ENCODE peak calls at places on chromosomes 5 and 9, in five cellular contexts. A is body of pancreas; R is CD8-positive, alpha-beta T cell; O is cardiac fibroblast; L is osteocyte. X is an unnamed sample.

GRCh38 chr9:98521141-98521540 is 187.6 kb downstream of the GABBR2 start:
- DNase-seq in O (peak), R (no peak), L (no peak), A (no peak), X (no peak)

GRCh38 chr9:112286906-112287305 is 46.5 kb downstream of the PTBP3 start:
- DNase-seq in R (no peak), L (no peak), O (no peak), A (no peak), X (no peak)

GRCh38 chr5:83924171-83924570 is 203.5 kb upstream of the HAPLN1 start:
- DNase-seq in R (no peak), L (no peak), A (no peak), O (peak), X (no peak)

GRCh38 chr5:24232929-24233328 is 411.8 kb downstream of the CDH10 start:
- DNase-seq in A (no peak), R (no peak), O (no peak), L (no peak), X (no peak)

GRCh38 chr5:54383225-54383624 is 72.3 kb upstream of the HSPB3 start:
- DNase-seq in O (peak), A (no peak), L (no peak), R (no peak), X (no peak)

GRCh38 chr5:173764321-173765029 is 123.7 kb upstream of the CPEB4 start:
- DNase-seq in A (peak), L (peak), R (no peak), O (peak), X (peak)

GRCh38 chr9:91889161-91889560 is 60.9 kb downstream of the ROR2 start:
- DNase-seq in O (no peak), A (no peak), L (no peak), R (no peak), X (no peak)

GRCh38 chr5:1915316-1915715 is 32.6 kb upstream of the IRX4 start:
- DNase-seq in R (no peak), O (no peak), L (no peak), A (no peak), X (no peak)

GRCh38 chr5:178537467-178538381 is 52.5 kb downstream of the COL23A1 start:
- DNase-seq in R (no peak), O (no peak), L (no peak), A (no peak), X (no peak)

DNA sequence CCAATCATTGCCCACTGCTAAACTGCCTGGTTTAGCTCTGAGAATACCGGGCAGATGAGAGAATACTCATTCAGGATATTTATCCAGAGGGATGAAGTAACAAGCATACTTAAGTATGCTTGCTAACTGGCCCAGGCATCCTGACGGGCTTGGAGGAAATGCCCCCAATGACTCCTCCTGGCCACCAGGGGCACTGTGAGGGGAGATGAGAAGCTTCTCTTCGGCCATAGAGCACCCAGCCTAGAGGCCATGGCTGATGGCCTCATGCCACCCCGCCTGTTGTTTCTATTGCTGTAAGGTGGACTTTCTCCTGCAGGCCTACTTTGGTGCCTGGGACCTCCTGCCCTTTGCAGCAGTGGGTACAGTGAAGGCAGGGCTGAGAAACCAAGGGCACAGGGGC is 134.5 kb upstream of the FSTL4 start:
- DNase-seq in A (no peak), L (no peak), R (no peak), O (no peak), X (no peak)
- TF ChIP-seq CTCF in A (no peak), L (no peak), R (no peak), O (peak), X (peak)

GRCh38 chr5:133259199-133259997 is 207.6 kb downstream of the HSPA4 start:
- DNase-seq in A (no peak), O (no peak), L (no peak), R (no peak), X (no peak)

GRCh38 chr5:133261993-133262392 is 210.2 kb downstream of the HSPA4 start:
- DNase-seq in R (no peak), O (no peak), L (no peak), A (peak), X (no peak)

GRCh38 chr5:133257977-133258376 is 206.2 kb downstream of the HSPA4 start:
- DNase-seq in O (no peak), R (no peak), L (no peak), A (no peak), X (no peak)

GRCh38 chr5:133256276-133256675 is 204.5 kb downstream of the HSPA4 start:
- DNase-seq in R (no peak), L (no peak), A (no peak), O (no peak), X (no peak)

DNA sequence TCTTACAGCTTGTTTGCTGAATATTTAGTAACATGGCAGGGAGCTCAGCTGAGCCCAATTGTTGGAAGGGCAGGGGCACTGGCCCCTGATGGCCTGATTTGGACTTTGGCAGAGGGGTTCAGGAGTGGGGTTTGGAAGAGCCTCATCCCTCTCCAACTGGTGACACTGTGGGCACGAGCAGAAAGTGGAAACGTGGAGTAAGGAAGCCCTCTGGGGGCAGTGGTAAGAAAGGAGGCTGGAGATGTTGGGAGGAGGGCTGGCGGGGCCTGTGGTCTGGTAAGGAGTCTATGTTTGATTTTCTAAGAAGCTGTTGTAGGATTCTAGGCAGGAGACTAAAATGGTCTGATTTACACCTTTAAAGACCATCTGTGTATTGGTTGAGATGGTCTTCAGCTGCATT is 208.9 kb downstream of the HSPA4 start:
- DNase-seq in O (no peak), R (no peak), L (no peak), A (no peak), X (no peak)
- TF ChIP-seq CTCF in O (no peak), R (no peak), L (no peak), A (no peak), X (no peak)

DNA sequence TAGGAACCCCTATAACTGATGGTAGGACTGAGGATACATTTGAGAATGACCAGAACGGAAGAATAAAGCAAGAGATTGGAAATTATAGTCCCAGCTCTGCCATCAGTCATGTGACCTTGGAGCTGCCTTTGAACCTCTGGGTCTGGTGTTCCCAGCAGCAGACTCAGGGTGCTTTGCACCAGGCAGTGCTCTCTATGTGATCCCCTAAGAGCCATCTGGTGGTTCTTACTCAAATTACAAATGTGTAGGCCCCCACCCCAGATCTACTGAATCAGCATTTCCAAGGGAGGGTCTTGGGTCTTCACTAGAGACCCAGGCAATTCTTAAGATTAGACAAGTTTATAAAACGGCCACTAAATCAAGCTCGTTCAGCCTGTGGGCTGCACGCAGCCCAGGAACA is 40.2 kb upstream of the PRDM12 start:
- DNase-seq in O (no peak), L (no peak), R (no peak), A (no peak), X (no peak)
- TF ChIP-seq CTCF in O (no peak), L (no peak), R (no peak), A (no peak), X (no peak)

GRCh38 chr5:79873216-79873615 is 117.8 kb downstream of the MTX3 start:
- DNase-seq in A (no peak), O (no peak), L (no peak), R (no peak), X (no peak)

GRCh38 chr5:79876510-79876909 is 114.6 kb downstream of the MTX3 start:
- DNase-seq in A (no peak), R (no peak), L (no peak), O (no peak), X (no peak)

GRCh38 chr5:79875230-79875629 is 115.8 kb downstream of the MTX3 start:
- DNase-seq in L (no peak), O (peak), R (no peak), A (no peak), X (no peak)

GRCh38 chr5:79878131-79878630 is 112.9 kb downstream of the MTX3 start:
- DNase-seq in A (no peak), L (no peak), O (no peak), R (no peak), X (no peak)

DNA sequence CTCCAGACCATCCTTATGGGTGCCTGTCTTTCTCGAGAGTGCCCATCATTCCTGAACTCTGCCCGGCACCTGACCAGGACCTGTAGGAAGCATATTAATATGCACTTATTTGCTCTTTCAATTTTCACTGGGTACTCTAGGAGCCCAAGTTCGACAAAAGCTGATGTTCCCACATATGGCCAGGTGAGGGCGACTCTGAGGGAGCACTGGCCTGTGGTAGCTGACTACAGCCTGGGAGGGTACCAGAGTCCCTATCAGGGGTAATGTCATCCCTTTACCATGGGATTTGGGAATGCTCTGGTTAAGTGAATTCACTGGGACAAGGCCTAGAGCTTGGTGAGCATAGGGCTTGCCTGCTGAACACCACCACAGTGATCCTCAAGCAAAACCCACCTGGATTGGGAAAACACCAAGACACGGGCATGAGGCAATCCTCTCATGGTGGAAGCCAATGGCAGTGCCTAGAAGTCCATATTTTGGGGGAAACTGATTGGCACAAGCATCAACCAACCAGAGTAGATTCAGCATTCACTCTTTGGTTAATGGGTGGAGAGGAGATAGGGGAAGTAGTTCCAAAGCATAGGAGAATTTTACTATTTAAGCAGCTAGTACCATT is 112.2 kb downstream of the MTX3 start:
- DNase-seq in R (no peak), L (no peak), O (no peak), A (no peak), X (peak)
- TF ChIP-seq CTCF in R (no peak), L (peak), O (peak), A (no peak), X (peak)

GRCh38 chr5:134070648-134070978 is 43.9 kb upstream of the TCF7 start:
- DNase-seq in L (no peak), O (peak), R (no peak), A (no peak), X (no peak)
- TF ChIP-seq CTCF in L (peak), O (no peak), R (no peak), A (no peak), X (peak)

DNA sequence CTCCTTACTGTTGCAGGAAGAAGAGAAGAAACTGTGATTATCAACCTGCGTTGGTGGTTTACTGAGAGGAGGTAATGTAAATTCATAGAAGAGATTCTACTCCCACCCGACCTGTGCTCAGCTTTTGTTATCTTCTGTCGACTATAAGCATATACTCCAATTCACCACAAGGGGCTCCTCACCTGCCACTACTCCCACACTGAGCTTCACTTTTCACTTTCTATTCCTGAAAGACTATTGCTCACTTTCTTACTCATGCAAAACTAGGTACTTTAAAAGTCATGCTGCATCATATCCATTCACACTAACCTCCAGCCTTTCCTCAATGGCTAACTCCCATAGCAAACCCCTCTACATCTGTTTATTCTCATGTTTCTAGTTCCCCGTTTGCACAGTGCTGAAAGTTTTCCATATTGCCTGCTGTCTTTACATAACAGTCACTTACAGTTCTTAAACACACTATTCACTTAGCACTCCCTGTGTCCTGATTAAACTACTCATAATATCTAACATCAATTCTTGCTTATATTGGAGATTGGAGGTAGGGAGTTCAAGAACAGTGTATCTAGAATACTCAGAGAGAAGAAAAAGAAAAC is 1062.6 kb downstream of the NR2F1-AS1 start:
- DNase-seq in O (peak), R (no peak), A (peak), L (no peak), X (no peak)
- TF ChIP-seq CTCF in O (peak), R (no peak), A (peak), L (peak), X (peak)

GRCh38 chr9:109249615-109250014 is 71.2 kb downstream of the EPB41L4B start:
- DNase-seq in R (no peak), L (no peak), A (no peak), O (no peak), X (no peak)
- TF ChIP-seq CTCF in R (no peak), L (no peak), A (no peak), O (no peak), X (no peak)